ENCODE peak calls at places on chromosomes 2 and 18, in five cellular contexts. J is CD8-positive, alpha-beta T cell; C is AG04449; P is IMR-90; A is mesenchymal stem cell. G is an unnamed sample.

GRCh38 chr2:233424028-233424951 is 70.0 kb downstream of the DGKD start:
- DNase-seq in J (no peak), A (no peak), P (no peak), C (no peak), G (no peak)

GRCh38 chr2:86290596-86291327 is 46.7 kb downstream of the REEP1 start:
- DNase-seq in P (no peak), A (peak), J (no peak), C (no peak), G (no peak)

GRCh38 chr2:199433204-199433832 is 24.4 kb downstream of the SATB2 start:
- DNase-seq in A (no peak), J (no peak), C (no peak), P (no peak), G (no peak)

GRCh38 chr2:222613715-222614331 is 42.1 kb downstream of the FARSB start:
- DNase-seq in A (peak), P (peak), J (no peak), C (no peak), G (peak)

GRCh38 chr2:10439185-10439879 is 8.8 kb downstream of the ODC1 start:
- DNase-seq in J (no peak), A (no peak), C (no peak), P (no peak), G (peak)

GRCh38 chr2:172461591-172462392 is 34.4 kb downstream of the ITGA6 start:
- DNase-seq in C (no peak), A (peak), P (peak), J (peak), G (peak)

GRCh38 chr2:61834893-61835292 is 19.0 kb downstream of the FAM161A start:
- DNase-seq in P (peak), A (no peak), J (no peak), C (no peak), G (peak)

GRCh38 chr2:74553892-74554820 is at the start of the genes DOK1 and LOXL3:
- DNase-seq in P (peak), J (peak), C (peak), A (peak), G (peak)

GRCh38 chr2:238220892-238221521 is 17.5 kb upstream of the ILKAP start:
- DNase-seq in C (no peak), P (no peak), A (no peak), J (no peak), G (peak)

GRCh38 chr2:112021781-112022231 is 33.3 kb upstream of the TMEM87B start:
- DNase-seq in C (no peak), A (peak), P (peak), J (no peak), G (peak)

GRCh38 chr18:12329125-12329698 is 21.2 kb downstream of the TUBB6 start:
- DNase-seq in P (no peak), C (no peak), J (no peak), A (no peak), G (no peak)

GRCh38 chr2:112317303-112318158 is 42.1 kb downstream of the ZC3H6 start:
- DNase-seq in P (peak), J (no peak), C (no peak), A (no peak), G (peak)

GRCh38 chr2:217058791-217059755 is 199.2 kb upstream of the TNP1 start:
- DNase-seq in P (no peak), A (no peak), J (no peak), C (no peak), G (no peak)

GRCh38 chr18:59144483-59144882 is 4.8 kb downstream of the SEC11C start:
- DNase-seq in A (no peak), C (no peak), J (no peak), P (no peak), G (no peak)

GRCh38 chr2:235808366-235808765 is 314.5 kb downstream of the AGAP1 start:
- DNase-seq in P (no peak), J (no peak), A (no peak), C (no peak), G (no peak)

GRCh38 chr2:235773188-235773928 is 279.5 kb downstream of the AGAP1 start:
- DNase-seq in P (no peak), C (no peak), A (no peak), J (no peak), G (no peak)

GRCh38 chr18:3742541-3742940 is 292.6 kb downstream of the TGIF1 start:
- DNase-seq in P (no peak), J (no peak), A (no peak), C (no peak), G (no peak)

DNA sequence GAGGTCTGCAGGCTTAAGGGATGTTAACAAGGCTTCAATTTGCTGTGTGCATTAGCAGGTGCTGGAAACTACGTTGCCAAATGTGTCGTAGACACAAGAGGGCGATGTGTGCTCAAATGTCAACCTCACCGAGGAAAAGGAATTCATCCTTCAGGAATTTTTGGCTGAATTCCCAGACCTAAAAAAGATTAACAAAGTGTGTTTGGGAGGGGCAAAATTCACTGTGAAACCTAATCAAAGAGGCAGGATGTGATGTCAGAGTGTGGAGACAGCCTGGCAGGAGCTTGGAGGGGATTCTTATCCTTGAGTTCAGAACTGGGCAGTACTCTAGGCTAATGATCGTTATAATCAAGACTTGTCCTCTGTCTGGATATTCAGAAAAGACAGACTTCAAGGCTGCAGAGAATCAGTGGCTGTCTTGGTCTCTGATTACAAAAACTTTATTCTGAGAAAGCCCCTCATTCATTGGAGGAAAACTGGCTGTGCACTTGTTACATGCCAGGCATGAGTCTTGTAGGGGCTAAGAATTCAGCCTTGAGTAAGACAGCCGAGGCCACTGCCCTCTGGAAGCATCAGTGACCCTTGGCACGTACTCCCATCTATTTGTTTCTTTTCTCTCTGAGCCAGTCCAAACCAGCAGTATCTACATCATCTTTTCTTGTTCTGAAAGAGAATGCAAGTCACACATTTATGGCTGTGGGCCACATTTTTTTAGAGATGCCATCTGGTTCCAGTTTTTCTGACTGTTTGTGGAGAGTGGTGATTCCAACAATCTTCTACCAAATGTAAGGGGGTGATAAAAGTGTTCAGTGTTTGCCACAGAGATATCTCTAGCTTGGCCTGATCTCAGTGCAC is 18.7 kb upstream of the SCYGR1 start:
- DNase-seq in A (peak), P (peak), C (peak), J (no peak), G (peak)
- H3K4me3 ChIP-seq in A (no peak), P (no peak), C (peak), J (no peak), G (no peak)

DNA sequence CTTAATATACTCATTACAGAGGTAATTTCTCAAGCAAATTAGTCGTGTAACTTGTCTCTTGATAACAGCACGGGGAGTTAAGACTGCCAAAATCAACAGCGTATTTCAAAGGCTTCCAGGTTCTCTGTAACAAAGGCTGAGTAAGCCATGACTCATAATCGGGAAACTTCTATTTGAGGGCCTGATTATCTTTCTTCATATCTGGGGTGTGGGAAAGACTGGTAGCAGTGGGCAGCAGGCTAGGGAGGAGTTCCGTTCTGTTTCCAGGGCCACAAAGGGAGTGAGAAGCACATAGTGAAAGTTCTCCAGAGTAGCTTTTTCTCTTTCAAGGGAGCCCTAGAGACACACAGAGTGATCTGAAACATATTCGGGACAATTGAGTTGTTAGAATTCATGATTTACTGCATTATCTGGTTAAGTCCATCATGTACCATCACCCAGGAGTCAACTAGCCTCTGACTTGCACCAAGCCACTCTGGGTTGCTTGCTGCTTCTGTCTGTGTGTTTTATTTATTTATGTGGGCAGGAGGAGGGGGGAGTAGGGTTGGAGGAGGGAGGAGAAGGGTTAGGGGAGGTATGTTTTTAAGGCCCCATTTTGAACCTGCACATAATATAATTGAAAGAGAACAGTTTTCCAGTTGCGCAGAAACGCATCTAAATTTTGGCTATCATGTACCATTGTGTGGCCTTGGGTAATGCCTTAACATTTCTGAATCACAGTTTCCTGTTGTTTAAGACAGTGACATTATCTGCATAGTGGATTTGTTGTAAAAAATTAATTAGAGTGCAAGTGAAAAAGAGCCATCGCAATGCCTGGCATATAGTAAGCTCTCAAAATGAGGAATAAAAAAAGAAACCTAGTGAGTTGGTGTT is 80.5 kb upstream of the ITPRID2 start:
- DNase-seq in C (no peak), A (peak), J (no peak), P (peak), G (peak)
- H3K4me3 ChIP-seq in C (no peak), A (no peak), J (no peak), P (no peak), G (no peak)

DNA sequence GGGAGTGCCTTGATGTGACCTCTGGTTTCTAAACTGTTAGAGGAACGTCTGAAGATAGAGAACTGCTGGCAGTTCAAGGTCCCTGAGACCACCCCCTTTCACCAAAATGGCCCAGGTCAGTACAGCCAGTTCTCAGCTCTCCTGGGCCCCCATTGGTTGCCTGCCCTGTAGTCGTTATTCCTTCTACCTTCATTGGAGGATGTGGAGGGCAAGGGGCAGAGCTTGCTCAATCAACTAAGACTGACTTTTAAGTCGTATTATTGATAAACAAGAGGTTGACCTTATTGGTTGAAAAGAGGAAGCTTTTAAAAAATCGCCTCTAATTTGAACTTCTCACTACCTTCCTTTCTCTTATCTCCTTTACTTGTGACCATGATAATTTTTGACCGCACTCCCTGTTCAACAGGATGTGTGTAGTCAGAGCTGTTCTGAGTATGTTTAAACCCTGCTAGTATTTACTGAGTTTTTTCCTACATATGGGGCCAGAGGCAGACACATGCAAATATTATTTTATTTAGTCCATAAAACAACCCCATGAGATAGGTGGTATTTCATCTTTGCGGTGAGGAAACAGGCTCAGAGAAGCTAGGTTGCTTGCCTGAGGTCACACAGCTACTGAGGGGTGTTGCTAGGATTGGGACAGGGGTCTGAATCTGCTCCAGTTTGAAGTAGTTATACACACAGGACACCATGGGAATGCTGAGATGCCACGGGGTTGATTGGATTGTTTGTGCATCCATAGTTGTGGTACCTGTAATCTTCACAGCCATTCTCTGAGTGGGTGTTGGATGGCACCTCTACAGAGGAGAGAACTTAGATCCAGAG is 65.9 kb downstream of the TMEM247 start:
- DNase-seq in P (no peak), A (no peak), C (no peak), J (no peak), G (no peak)
- H3K4me3 ChIP-seq in P (no peak), A (no peak), C (no peak), J (no peak), G (no peak)

GRCh38 chr2:227816507-227817274 is 3.0 kb downstream of the CCL20 start:
- DNase-seq in C (no peak), A (peak), J (no peak), P (peak), G (peak)
- H3K4me3 ChIP-seq in C (no peak), A (no peak), J (no peak), P (no peak), G (peak)

GRCh38 chr2:209208211-209208610 is 215.6 kb upstream of the MAP2 start:
- DNase-seq in P (no peak), C (no peak), J (no peak), A (peak), G (peak)
- H3K4me3 ChIP-seq in P (no peak), C (no peak), J (no peak), A (no peak), G (no peak)

GRCh38 chr2:169366066-169366465 is 3.7 kb upstream of the LRP2 start:
- DNase-seq in A (no peak), C (no peak), P (peak), J (no peak), G (peak)

GRCh38 chr2:169363570-169364150 is 1.3 kb upstream of the LRP2 start:
- DNase-seq in J (no peak), P (no peak), C (no peak), A (peak), G (peak)

GRCh38 chr2:169362346-169363026 is at the start of gene LRP2:
- DNase-seq in J (peak), P (no peak), A (peak), C (no peak), G (peak)

GRCh38 chr2:169363027-169363569 is 764 bp upstream of the LRP2 start:
- DNase-seq in P (no peak), C (no peak), J (no peak), A (peak), G (peak)

DNA sequence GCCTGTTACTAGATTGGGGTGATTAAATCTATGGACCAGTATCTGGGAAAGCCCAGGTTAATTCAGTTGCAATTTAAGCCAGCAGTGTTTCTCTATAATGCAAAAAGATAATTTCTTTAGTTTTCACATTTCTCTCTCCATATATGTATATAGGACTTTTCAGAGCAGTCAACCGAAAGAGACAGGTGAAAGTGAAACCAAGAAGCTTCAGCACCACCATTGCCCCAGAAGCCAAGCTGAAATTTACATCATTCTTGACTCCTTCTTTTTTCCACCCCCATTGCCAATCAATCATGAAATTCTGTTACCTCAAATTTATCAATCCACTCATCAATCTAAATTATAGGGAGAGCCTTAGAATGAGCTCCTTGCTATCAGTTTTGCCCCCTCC is 2.8 kb upstream of the LRP2 start:
- DNase-seq in C (no peak), P (no peak), A (peak), J (no peak), G (peak)
- H3K4me3 ChIP-seq in C (peak), P (peak), A (no peak), J (peak), G (no peak)

GRCh38 chr2:54632733-54633692 is 90.4 kb upstream of the EML6 start:
- DNase-seq in P (peak), J (no peak), C (no peak), A (peak), G (peak)

GRCh38 chr2:54635554-54636152 is 87.8 kb upstream of the EML6 start:
- DNase-seq in P (peak), A (no peak), J (no peak), C (no peak), G (peak)

GRCh38 chr2:54634012-54634411 is 89.5 kb upstream of the EML6 start:
- DNase-seq in A (no peak), P (no peak), C (no peak), J (no peak), G (peak)

GRCh38 chr2:54636425-54637139 is 86.9 kb upstream of the EML6 start:
- DNase-seq in C (no peak), J (no peak), P (no peak), A (no peak), G (peak)

GRCh38 chr2:54634564-54635511 is 88.6 kb upstream of the EML6 start:
- DNase-seq in P (peak), C (no peak), J (no peak), A (peak), G (peak)
- H3K4me3 ChIP-seq in P (peak), C (peak), J (no peak), A (no peak), G (peak)

GRCh38 chr2:72497761-72498160 is 328.1 kb downstream of the EXOC6B start:
- DNase-seq in A (peak), C (no peak), J (no peak), P (peak), G (peak)
- H3K4me3 ChIP-seq in A (no peak), C (no peak), J (no peak), P (no peak), G (no peak)

GRCh38 chr2:127411609-127412370 is 6.4 kb upstream of the PROC start:
- DNase-seq in A (no peak), P (no peak), C (no peak), J (no peak), G (no peak)
- H3K4me3 ChIP-seq in A (no peak), P (no peak), C (no peak), J (no peak), G (no peak)

GRCh38 chr2:40540026-40540425 is 88.1 kb upstream of the SLC8A1 start:
- DNase-seq in P (no peak), J (no peak), A (no peak), C (no peak), G (no peak)

GRCh38 chr2:40528564-40528963 is 76.7 kb upstream of the SLC8A1 start:
- DNase-seq in A (no peak), P (no peak), C (no peak), J (no peak), G (no peak)

GRCh38 chr2:40535891-40536290 is 84.0 kb upstream of the SLC8A1 start:
- DNase-seq in A (no peak), C (no peak), J (no peak), P (no peak), G (no peak)

GRCh38 chr2:40531359-40531758 is 79.5 kb upstream of the SLC8A1 start:
- DNase-seq in J (no peak), P (no peak), A (no peak), C (no peak), G (no peak)

DNA sequence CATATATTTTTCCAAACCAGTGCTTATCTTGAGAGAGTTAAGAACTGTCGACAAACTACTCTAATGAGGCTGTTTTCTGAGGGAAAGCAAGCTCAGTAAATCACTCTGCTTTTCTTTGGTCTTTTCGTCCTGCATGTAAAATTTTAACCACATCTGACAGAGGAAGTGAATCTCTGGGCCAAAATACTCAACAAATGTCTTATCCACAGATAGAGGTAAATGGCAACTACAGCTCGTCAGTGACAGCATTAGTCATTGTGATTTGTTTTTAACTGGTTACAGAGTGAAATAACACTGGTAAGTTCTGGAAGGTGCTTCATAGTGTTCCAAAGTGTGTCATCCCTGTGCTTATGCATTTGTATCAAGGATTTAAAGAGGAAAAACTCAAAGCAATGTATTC is 82.6 kb upstream of the SLC8A1 start:
- DNase-seq in A (no peak), C (no peak), J (no peak), P (peak), G (no peak)
- H3K4me3 ChIP-seq in A (no peak), C (no peak), J (no peak), P (no peak), G (no peak)

G was measured in choroid plexus epithelial cell.